ENCODE peak calls at places on chromosomes 12 and 14, in five cellular contexts. Y, D, X, S and K are unnamed samples.

GRCh38 chr14:99117671-99118045 is 154.3 kb downstream of the BCL11B start:
- DNase-seq in Y (no peak), D (no peak), X (no peak), S (no peak), K (no peak)

GRCh38 chr12:21912318-21912717 is 28.9 kb downstream of the ABCC9 start:
- DNase-seq in Y (no peak), D (no peak), X (peak), S (peak), K (peak)

GRCh38 chr14:72303930-72304329 is 371.7 kb downstream of the RGS6 start:
- DNase-seq in Y (no peak), D (no peak), X (no peak), S (no peak), K (no peak)

GRCh38 chr12:124819525-124819924 is 44.1 kb downstream of the SCARB1 start:
- DNase-seq in Y (no peak), D (no peak), X (no peak), S (no peak), K (no peak)

GRCh38 chr14:104322531-104323466 is 184.4 kb downstream of the KIF26A start:
- DNase-seq in Y (no peak), D (no peak), X (no peak), S (no peak), K (no peak)

GRCh38 chr14:101731187-101732080 is 30.1 kb upstream of the PPP2R5C start:
- DNase-seq in Y (peak), D (peak), X (peak), S (peak), K (peak)

GRCh38 chr12:107221909-107222308 is 128.6 kb upstream of the CRY1 start:
- DNase-seq in Y (no peak), D (no peak), X (no peak), S (no peak), K (no peak)

GRCh38 chr12:15151141-15152091 is 69.8 kb downstream of the RERG start:
- DNase-seq in Y (no peak), D (no peak), X (peak), S (peak), K (no peak)

GRCh38 chr12:32535260-32535999 is 136.1 kb downstream of the FGD4 start:
- DNase-seq in Y (peak), D (no peak), X (peak), S (peak), K (no peak)

GRCh38 chr14:106200539-106201310 is 674.3 kb downstream of the TMEM121 start:
- DNase-seq in Y (no peak), D (no peak), X (no peak), S (no peak), K (no peak)

GRCh38 chr12:94186461-94187237 is 38.3 kb downstream of the PLXNC1 start:
- DNase-seq in Y (peak), D (no peak), X (peak), S (no peak), K (no peak)

GRCh38 chr12:26402648-26403047 is 207.3 kb downstream of the SSPN start:
- DNase-seq in Y (no peak), D (no peak), X (peak), S (peak), K (no peak)
- TF ChIP-seq CTCF in Y (no peak), D (no peak), X (no peak), S (peak), K (no peak)

DNA sequence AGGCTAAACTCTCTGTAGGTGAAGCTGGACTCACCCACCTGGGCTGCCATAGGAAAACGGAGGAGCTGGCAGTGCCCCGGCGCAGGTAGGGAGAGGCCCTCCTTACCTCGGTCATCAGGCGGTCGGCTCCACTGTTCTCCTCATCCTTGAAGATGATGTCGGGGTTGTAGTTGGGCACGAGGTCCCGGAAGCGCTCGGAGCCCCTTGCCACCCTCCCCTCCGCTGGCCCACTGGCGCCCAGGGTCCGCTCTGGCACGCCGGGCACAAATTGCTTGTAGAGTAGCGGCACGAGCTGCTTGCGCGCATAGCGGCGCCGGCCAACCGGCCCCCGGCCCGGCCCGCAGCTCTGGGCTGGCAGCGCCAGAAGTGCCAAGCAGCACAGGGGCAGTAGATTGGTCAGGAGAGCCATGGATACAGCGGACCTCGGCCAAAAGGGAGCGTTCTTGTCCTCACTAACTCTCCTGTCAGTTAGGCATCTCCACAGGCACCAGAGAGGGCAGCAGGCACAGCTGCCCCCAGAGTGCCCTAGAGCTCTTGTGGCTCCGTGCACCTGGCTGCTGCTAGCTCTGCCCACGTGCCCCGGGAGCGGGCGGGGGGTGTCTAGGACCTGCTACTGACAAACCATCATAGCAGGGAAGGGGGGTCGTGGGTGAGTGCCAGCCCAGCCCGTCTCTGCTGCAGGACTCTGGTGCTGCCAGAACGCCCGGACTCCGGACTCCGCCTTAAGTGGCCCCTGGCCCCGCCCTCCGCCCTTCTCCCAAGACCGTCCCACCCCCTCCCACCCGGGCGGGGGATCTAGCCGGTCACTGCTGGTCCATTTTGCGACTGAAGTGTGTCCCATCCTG is at the start of gene DHH:
- DNase-seq in Y (peak), D (no peak), X (no peak), S (peak), K (no peak)
- H3K4me3 ChIP-seq in Y (peak), D (no peak), X (no peak), S (peak), K (no peak)

GRCh38 chr14:37114039-37114438 is 58.4 kb downstream of the SLC25A21 start:
- DNase-seq in Y (no peak), D (no peak), X (peak), S (peak), K (no peak)

GRCh38 chr14:37114559-37114958 is 57.8 kb downstream of the SLC25A21 start:
- DNase-seq in Y (no peak), D (no peak), X (no peak), S (peak), K (no peak)

GRCh38 chr14:37118673-37119366 is 53.6 kb downstream of the SLC25A21 start:
- DNase-seq in Y (no peak), D (no peak), X (no peak), S (no peak), K (no peak)

GRCh38 chr14:37122288-37122687 is 50.1 kb downstream of the SLC25A21 start:
- DNase-seq in Y (no peak), D (no peak), X (peak), S (peak), K (no peak)

GRCh38 chr14:37116933-37117844 is 55.2 kb downstream of the SLC25A21 start:
- DNase-seq in Y (no peak), D (no peak), X (peak), S (peak), K (peak)
- TF ChIP-seq CTCF in Y (no peak), D (peak), X (peak), S (peak), K (peak)

DNA sequence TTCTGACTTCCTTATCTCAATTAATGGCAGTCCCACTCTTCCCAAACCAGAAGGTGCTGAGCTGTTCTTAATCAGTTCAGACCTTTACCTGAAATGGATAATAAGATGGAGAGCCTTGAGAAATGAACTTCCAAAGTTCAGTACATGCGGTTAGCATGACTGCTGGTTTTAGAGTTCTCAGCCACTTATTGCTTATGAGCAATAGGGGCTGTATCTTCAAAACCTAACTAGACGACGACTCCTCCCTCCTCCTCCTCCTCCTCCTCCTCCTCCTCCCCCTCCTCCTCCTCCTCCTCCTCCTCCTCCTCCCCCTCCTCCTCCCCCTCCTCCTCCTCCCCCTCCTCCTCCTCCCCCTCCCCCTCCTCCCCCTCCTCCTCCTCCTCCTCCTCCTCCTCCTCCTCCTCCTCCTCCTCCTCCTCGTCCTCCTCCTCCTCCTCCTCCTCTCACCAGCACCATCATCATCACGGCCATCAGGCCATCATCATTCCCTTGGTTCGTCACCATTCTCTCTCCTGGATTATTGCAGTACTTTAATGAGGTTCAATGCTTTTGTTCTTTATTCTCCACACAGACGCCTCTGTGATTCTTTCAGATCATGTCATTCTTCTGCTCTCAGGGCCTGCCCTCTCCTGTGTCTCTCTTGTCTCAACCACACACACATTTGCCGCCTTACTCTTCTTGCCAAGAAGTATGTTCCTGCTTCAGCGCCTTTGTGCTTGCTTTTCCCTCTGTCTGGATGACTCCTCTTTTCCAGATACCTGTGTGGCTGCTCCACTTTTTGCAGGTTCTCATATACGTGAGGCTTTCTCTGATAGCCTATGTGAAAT is 2.7 kb downstream of the PCNX1 start:
- DNase-seq in Y (no peak), D (peak), X (no peak), S (peak), K (no peak)
- H3K4me3 ChIP-seq in Y (peak), D (peak), X (peak), S (peak), K (no peak)

DNA sequence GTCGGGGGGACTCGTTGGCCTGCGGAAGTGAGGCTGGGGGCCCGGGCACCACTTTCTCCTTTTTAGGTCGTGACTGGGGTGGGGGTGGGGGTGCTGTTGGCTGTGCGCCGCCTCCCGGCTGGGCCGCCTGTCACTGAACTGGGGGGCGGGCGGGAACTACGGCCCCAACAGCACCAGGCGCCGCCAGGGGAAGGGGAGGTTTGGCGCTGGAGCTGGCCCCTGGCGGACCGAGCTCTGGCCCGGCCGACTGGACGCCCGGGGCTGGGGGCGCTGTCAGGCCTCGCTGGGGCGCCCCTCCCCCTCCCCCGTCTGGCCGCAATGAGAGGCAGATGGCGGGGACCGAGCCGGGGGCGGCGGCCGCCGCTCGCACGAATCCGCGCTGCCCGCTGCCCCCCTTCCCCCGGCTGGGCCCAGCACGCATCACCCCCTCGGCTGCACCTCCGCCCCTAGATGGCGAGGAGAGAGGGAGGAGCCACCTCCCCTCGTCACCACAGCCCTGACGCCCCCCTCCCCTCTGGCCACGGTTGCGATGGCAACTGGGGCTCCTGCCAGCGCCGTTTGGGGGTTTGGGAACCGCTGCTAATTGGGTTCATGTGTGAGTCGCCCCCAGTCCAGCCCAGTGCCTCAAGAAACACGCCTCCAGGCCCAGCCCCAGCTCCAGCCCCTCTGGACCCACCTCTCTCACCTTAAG is 723 bp downstream of the NFATC4 start:
- DNase-seq in Y (peak), D (no peak), X (peak), S (no peak), K (peak)
- TF ChIP-seq CTCF in Y (no peak), D (no peak), X (no peak), S (no peak), K (peak)

GRCh38 chr14:70796551-70796950 is 12.8 kb downstream of the MAP3K9 start:
- DNase-seq in Y (no peak), D (no peak), X (no peak), S (no peak), K (no peak)
- H3K4me3 ChIP-seq in Y (no peak), D (no peak), X (no peak), S (no peak), K (no peak)

GRCh38 chr14:81301371-81301770 is 80.6 kb upstream of the GTF2A1 start:
- DNase-seq in Y (no peak), D (no peak), X (no peak), S (no peak), K (no peak)

GRCh38 chr14:81305743-81306142 is 85.0 kb upstream of the GTF2A1 start:
- DNase-seq in Y (no peak), D (no peak), X (no peak), S (no peak), K (no peak)

GRCh38 chr14:81303258-81303935 is 82.6 kb upstream of the GTF2A1 start:
- DNase-seq in Y (peak), D (peak), X (no peak), S (peak), K (no peak)

GRCh38 chr14:81301813-81302212 is 81.1 kb upstream of the GTF2A1 start:
- DNase-seq in Y (no peak), D (no peak), X (no peak), S (no peak), K (no peak)

GRCh38 chr14:81302613-81303012 is 81.9 kb upstream of the GTF2A1 start:
- DNase-seq in Y (no peak), D (no peak), X (no peak), S (no peak), K (no peak)
- TF ChIP-seq CTCF in Y (no peak), D (no peak), X (no peak), S (no peak), K (no peak)

GRCh38 chr12:100127766-100128508 is 14.7 kb downstream of the BLTP3B start:
- DNase-seq in Y (no peak), D (peak), X (peak), S (peak), K (peak)
- H3K4me3 ChIP-seq in Y (no peak), D (no peak), X (no peak), S (no peak), K (no peak)

GRCh38 chr12:59431266-59431665 is 164.6 kb upstream of the SLC16A7 start:
- DNase-seq in Y (no peak), D (no peak), X (peak), S (peak), K (no peak)
- TF ChIP-seq CTCF in Y (no peak), D (no peak), X (peak), S (peak), K (peak)

GRCh38 chr12:120290541-120291312 is 976 bp downstream of the RNU4-2 start:
- DNase-seq in Y (peak), D (peak), X (no peak), S (no peak), K (no peak)
- H3K4me3 ChIP-seq in Y (peak), D (no peak), X (peak), S (peak), K (no peak)